ENCODE peak calls at places on chromosomes 16 and 17, in eight cellular contexts. A is A673; D is CD8-positive, alpha-beta memory T cell; X is cardiac muscle cell; C is GM23248; J is uterus; H is CD8-positive, alpha-beta T cell; W is thoracic aorta. T is an unnamed sample.

GRCh38 chr16:89195521-89196171 is 4.7 kb downstream of the SLC22A31 start:
- DNase-seq in A (no peak), D (no peak), X (no peak), C (no peak), J (no peak), H (no peak), W (no peak), T (no peak)

GRCh38 chr16:1152651-1153259 is at the start of gene CACNA1H:
- DNase-seq in A (peak), D (peak), X (no peak), C (peak), J (peak), H (peak), W (no peak), T (no peak)

GRCh38 chr16:79601092-79601977 is 798 bp upstream of the MAF start:
- DNase-seq in A (no peak), D (peak), X (peak), C (peak), J (peak), H (no peak), W (no peak), T (peak)

GRCh38 chr17:39225974-39226683 is 384 bp upstream of the STAC2 start:
- DNase-seq in A (peak), D (peak), X (peak), C (peak), J (peak), H (peak), W (peak), T (peak)

GRCh38 chr16:81623365-81624102 is 155.6 kb upstream of the PLCG2 start:
- DNase-seq in A (peak), D (peak), X (peak), C (peak), J (no peak), H (peak), W (no peak), T (peak)

GRCh38 chr16:47625115-47625567 is 164.0 kb downstream of the PHKB start:
- DNase-seq in A (no peak), D (no peak), X (no peak), C (no peak), J (no peak), H (no peak), W (no peak), T (no peak)

GRCh38 chr17:68324654-68325336 is 33.5 kb downstream of the ARSG start:
- DNase-seq in A (no peak), D (no peak), X (no peak), C (no peak), J (no peak), H (no peak), W (no peak), T (no peak)

GRCh38 chr17:1764274-1764673 is 2.4 kb downstream of the SERPINF1 start:
- DNase-seq in A (no peak), D (peak), X (peak), C (peak), J (peak), H (peak), W (no peak), T (peak)

GRCh38 chr16:1206326-1206725 is 18.7 kb downstream of the TPSG1 start:
- DNase-seq in A (no peak), D (no peak), X (no peak), C (no peak), J (no peak), H (no peak), W (no peak), T (no peak)

GRCh38 chr16:66984902-66985311 is 3.5 kb upstream of the CES4A start:
- DNase-seq in A (no peak), D (no peak), X (no peak), C (no peak), J (no peak), H (no peak), W (no peak), T (no peak)
- H3K27ac ChIP-seq in A (no peak), D (no peak), X (no peak), C (no peak), J (no peak), H (no peak), W (no peak), T (no peak)

GRCh38 chr17:18038861-18039534 is at the start of the genes ATPAF2 and GID4:
- DNase-seq in A (peak), D (peak), X (peak), C (peak), J (peak), H (peak), W (peak), T (peak)

GRCh38 chr17:18038149-18038850 is 668 bp downstream of the ATPAF2 start:
- DNase-seq in A (no peak), D (no peak), X (no peak), C (peak), J (no peak), H (no peak), W (no peak), T (no peak)

GRCh38 chr17:18039535-18040286 is 503 bp downstream of the GID4 start:
- DNase-seq in A (no peak), D (no peak), X (peak), C (peak), J (peak), H (no peak), W (no peak), T (peak)

GRCh38 chr17:18035704-18036103 is 3.3 kb downstream of the ATPAF2 start:
- DNase-seq in A (no peak), D (no peak), X (no peak), C (no peak), J (no peak), H (no peak), W (no peak), T (no peak)

GRCh38 chr17:18037482-18037881 is 1.5 kb downstream of the ATPAF2 start:
- DNase-seq in A (no peak), D (no peak), X (no peak), C (no peak), J (no peak), H (no peak), W (no peak), T (no peak)
- H3K4me3 ChIP-seq in A (peak), D (no peak), X (no peak), C (peak), J (no peak), H (no peak), W (no peak), T (no peak)

DNA sequence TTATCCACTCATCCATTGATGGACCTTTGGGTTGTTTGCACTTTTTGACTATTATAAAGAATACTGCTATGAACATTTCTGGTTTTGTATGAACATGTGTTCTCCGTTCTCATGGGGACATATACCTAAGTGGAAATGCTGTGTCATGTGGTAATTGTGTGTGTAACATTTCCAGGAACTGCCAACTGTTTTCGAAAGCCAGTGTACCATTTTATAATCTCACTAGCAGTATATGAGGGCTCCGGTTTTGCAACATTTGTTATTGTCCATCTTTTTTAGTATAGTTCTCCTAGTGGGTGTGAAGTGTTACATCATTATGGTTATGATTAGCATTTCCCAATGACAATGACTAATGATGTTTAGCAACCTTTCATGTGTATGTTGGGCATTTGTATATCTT is 5.1 kb upstream of the TRIM25 start:
- DNase-seq in A (no peak), D (no peak), X (peak), C (peak), J (no peak), H (no peak), W (no peak), T (no peak)
- H3K27ac ChIP-seq in A (no peak), D (no peak), X (no peak), C (no peak), J (no peak), H (no peak), W (no peak), T (peak)

DNA sequence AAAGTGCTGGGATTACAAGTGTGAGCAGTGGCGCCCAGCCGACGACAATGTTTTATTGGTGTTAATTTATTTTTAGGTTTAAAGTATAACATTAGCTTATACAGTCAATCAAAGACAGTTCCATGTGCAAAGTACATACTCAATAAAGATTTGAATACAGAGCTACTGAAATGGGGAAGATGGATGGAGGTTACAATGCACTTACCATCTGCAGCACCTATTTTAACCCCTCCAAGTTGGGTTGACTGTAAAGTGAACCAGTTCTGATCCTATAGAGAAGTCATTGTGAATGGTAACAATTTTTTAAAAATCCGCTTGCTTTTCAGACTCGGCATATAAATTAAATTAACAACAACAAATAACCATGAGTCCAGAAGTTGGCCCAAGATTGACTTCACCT is 679 bp upstream of the PSKH1 start:
- DNase-seq in A (no peak), D (no peak), X (no peak), C (no peak), J (no peak), H (no peak), W (no peak), T (no peak)
- H3K4me3 ChIP-seq in A (peak), D (peak), X (peak), C (peak), J (peak), H (peak), W (peak), T (peak)

GRCh38 chr17:59424331-59424730 is 92.9 kb downstream of the YPEL2 start:
- DNase-seq in A (no peak), D (no peak), X (no peak), C (no peak), J (no peak), H (no peak), W (no peak), T (no peak)
- H3K27ac ChIP-seq in A (no peak), D (no peak), X (peak), C (peak), J (peak), H (no peak), W (peak), T (peak)

GRCh38 chr17:21376585-21376834 is 353 bp downstream of the KCNJ12 start:
- DNase-seq in A (no peak), D (no peak), X (no peak), C (no peak), J (no peak), H (no peak), W (no peak), T (no peak)
- H3K4me3 ChIP-seq in A (peak), D (no peak), X (peak), C (peak), J (peak), H (no peak), W (peak), T (peak)